ENCODE peak calls at places on chromosomes 12 and 14, in four cellular contexts. One of them, this sample, is unnamed.

GRCh38 chr12:106773286-106773685 is 1.2 kb upstream of the RIC8B start:
- DNase-seq in SK-N-SH: peak; percentile 30
- DNase-seq in HepG2: no peak
- DNase-seq in K562: no peak
- DNase-seq in this sample: no peak

GRCh38 chr12:30614031-30614430 is 81.6 kb downstream of the IPO8 start:
- DNase-seq in HepG2: no peak
- DNase-seq in K562: no peak
- DNase-seq in SK-N-SH: no peak
- DNase-seq in this sample: no peak

GRCh38 chr12:59834659-59835474 is 239.0 kb downstream of the SLC16A7 start:
- DNase-seq in HepG2: peak; percentile 5
- DNase-seq in K562: no peak
- DNase-seq in SK-N-SH: peak; percentile 9
- DNase-seq in this sample: no peak

GRCh38 chr14:91293281-91293680 is 48.8 kb upstream of the GPR68 start:
- DNase-seq in SK-N-SH: no peak
- DNase-seq in K562: no peak
- DNase-seq in HepG2: no peak
- DNase-seq in this sample: no peak

GRCh38 chr12:40238221-40238902 is 13.6 kb downstream of the LRRK2 start:
- DNase-seq in HepG2: no peak
- DNase-seq in K562: no peak
- DNase-seq in SK-N-SH: peak; percentile 46
- DNase-seq in this sample: no peak

GRCh38 chr12:846376-846775 is 94.0 kb downstream of the WNK1 start:
- DNase-seq in SK-N-SH: no peak
- DNase-seq in HepG2: no peak
- DNase-seq in K562: no peak
- DNase-seq in this sample: no peak

GRCh38 chr12:131204416-131205311 is 251.0 kb downstream of the ADGRD1 start:
- DNase-seq in HepG2: no peak
- DNase-seq in K562: no peak
- DNase-seq in SK-N-SH: peak; percentile 40
- DNase-seq in this sample: no peak

GRCh38 chr12:13187399-13187798 is 9.1 kb upstream of the EMP1 start:
- DNase-seq in K562: no peak
- DNase-seq in HepG2: no peak
- DNase-seq in SK-N-SH: no peak
- DNase-seq in this sample: no peak

GRCh38 chr12:110029290-110029689 is 19.0 kb downstream of the C12orf76 start:
- DNase-seq in K562: no peak
- DNase-seq in HepG2: no peak
- DNase-seq in SK-N-SH: no peak
- DNase-seq in this sample: no peak

GRCh38 chr12:12806784-12807516 is 6.2 kb upstream of the DDX47 start:
- DNase-seq in K562: no peak
- DNase-seq in HepG2: no peak
- DNase-seq in SK-N-SH: no peak
- DNase-seq in this sample: no peak

GRCh38 chr14:94751321-94751720 is 18.6 kb downstream of the GSC start:
- DNase-seq in K562: no peak
- DNase-seq in HepG2: no peak
- DNase-seq in SK-N-SH: no peak
- DNase-seq in this sample: no peak

GRCh38 chr12:14986449-14986848 is 13.6 kb downstream of the PDE6H start:
- DNase-seq in SK-N-SH: no peak
- DNase-seq in K562: no peak
- DNase-seq in HepG2: no peak
- DNase-seq in this sample: no peak

GRCh38 chr14:96203116-96203515 is 1.5 kb upstream of the BDKRB2 start:
- DNase-seq in HepG2: no peak
- DNase-seq in K562: no peak
- DNase-seq in SK-N-SH: no peak
- DNase-seq in this sample: no peak

GRCh38 chr14:105303949-105304348 is 3.1 kb upstream of the BRF1 start:
- DNase-seq in SK-N-SH: no peak
- DNase-seq in HepG2: no peak
- DNase-seq in K562: no peak
- DNase-seq in this sample: no peak

GRCh38 chr14:89411976-89412375 is 5.1 kb downstream of the FOXN3 start:
- DNase-seq in HepG2: no peak
- DNase-seq in SK-N-SH: no peak
- DNase-seq in K562: no peak
- DNase-seq in this sample: no peak

GRCh38 chr14:78401866-78402265 is 231.7 kb downstream of the NRXN3 start:
- DNase-seq in SK-N-SH: no peak
- DNase-seq in HepG2: no peak
- DNase-seq in K562: no peak
- DNase-seq in this sample: no peak

GRCh38 chr12:119938049-119938667 is 50.9 kb upstream of the BICDL1 start:
- DNase-seq in SK-N-SH: peak; percentile 76
- DNase-seq in HepG2: peak; percentile 39
- DNase-seq in K562: peak; percentile 80
- DNase-seq in this sample: peak; percentile 20

GRCh38 chr12:100741084-100741711 is 53.4 kb upstream of the ANO4 start:
- DNase-seq in HepG2: peak; percentile 10
- DNase-seq in K562: peak; percentile 28
- DNase-seq in SK-N-SH: peak; percentile 37
- DNase-seq in this sample: no peak

GRCh38 chr12:3195859-3196483 is 118.8 kb downstream of the TSPAN9 start:
- DNase-seq in HepG2: no peak
- DNase-seq in K562: no peak
- DNase-seq in SK-N-SH: no peak
- DNase-seq in this sample: no peak

GRCh38 chr12:8948711-8949524 is 527 bp downstream of the M6PR start:
- DNase-seq in SK-N-SH: peak; percentile 23
- DNase-seq in HepG2: peak; percentile 7
- DNase-seq in K562: no peak
- DNase-seq in this sample: no peak

GRCh38 chr12:85955127-85955526 is 81.0 kb downstream of the NTS start:
- DNase-seq in K562: no peak
- DNase-seq in SK-N-SH: peak; percentile 4
- DNase-seq in HepG2: no peak
- DNase-seq in this sample: no peak

GRCh38 chr12:105499223-105499622 is 168.7 kb downstream of the C12orf75 start:
- DNase-seq in K562: no peak
- DNase-seq in SK-N-SH: no peak
- DNase-seq in HepG2: no peak
- DNase-seq in this sample: no peak

GRCh38 chr14:76582447-76582846 is 178.8 kb upstream of the VASH1 start:
- DNase-seq in HepG2: no peak
- DNase-seq in SK-N-SH: no peak
- DNase-seq in K562: no peak
- DNase-seq in this sample: no peak

GRCh38 chr14:23076785-23077408 is 18.0 kb downstream of the ACIN1 start:
- DNase-seq in HepG2: peak; percentile 68
- DNase-seq in K562: no peak
- DNase-seq in SK-N-SH: peak; percentile 48
- DNase-seq in this sample: no peak

GRCh38 chr12:127761880-127762279 is 505.1 kb upstream of the TMEM132C start:
- DNase-seq in K562: no peak
- DNase-seq in HepG2: no peak
- DNase-seq in SK-N-SH: no peak
- DNase-seq in this sample: no peak

GRCh38 chr12:124863409-124864325 is at the start of gene SCARB1:
- DNase-seq in SK-N-SH: peak; percentile 99
- DNase-seq in K562: peak; percentile 99
- DNase-seq in HepG2: peak; percentile 66
- DNase-seq in this sample: peak; percentile 26

GRCh38 chr14:85247071-85247470 is 282.9 kb upstream of the FLRT2 start:
- DNase-seq in SK-N-SH: no peak
- DNase-seq in K562: no peak
- DNase-seq in HepG2: no peak
- DNase-seq in this sample: no peak

GRCh38 chr12:67698711-67699603 is 50.4 kb downstream of the DYRK2 start:
- DNase-seq in K562: no peak
- DNase-seq in SK-N-SH: no peak
- DNase-seq in HepG2: no peak
- DNase-seq in this sample: peak; percentile 98
- TF ChIP-seq SMC3 in K562: no peak
- TF ChIP-seq SMC3 in SK-N-SH: no peak
- TF ChIP-seq SMC3 in HepG2: no peak
- TF ChIP-seq SMC3 in this sample: no peak

GRCh38 chr12:52180971-52181628 is 10.7 kb downstream of the KRT80 start:
- DNase-seq in K562: no peak
- DNase-seq in HepG2: no peak
- DNase-seq in SK-N-SH: no peak
- DNase-seq in this sample: no peak

GRCh38 chr12:52178984-52179383 is 12.8 kb downstream of the KRT80 start:
- DNase-seq in K562: no peak
- DNase-seq in HepG2: no peak
- DNase-seq in SK-N-SH: no peak
- DNase-seq in this sample: no peak

GRCh38 chr12:52175411-52176350 is 16.1 kb downstream of the KRT80 start:
- DNase-seq in HepG2: peak; percentile 36
- DNase-seq in K562: no peak
- DNase-seq in SK-N-SH: peak; percentile 68
- DNase-seq in this sample: no peak

GRCh38 chr12:52179396-52179973 is 12.3 kb downstream of the KRT80 start:
- DNase-seq in SK-N-SH: no peak
- DNase-seq in K562: no peak
- DNase-seq in HepG2: no peak
- DNase-seq in this sample: no peak

DNA sequence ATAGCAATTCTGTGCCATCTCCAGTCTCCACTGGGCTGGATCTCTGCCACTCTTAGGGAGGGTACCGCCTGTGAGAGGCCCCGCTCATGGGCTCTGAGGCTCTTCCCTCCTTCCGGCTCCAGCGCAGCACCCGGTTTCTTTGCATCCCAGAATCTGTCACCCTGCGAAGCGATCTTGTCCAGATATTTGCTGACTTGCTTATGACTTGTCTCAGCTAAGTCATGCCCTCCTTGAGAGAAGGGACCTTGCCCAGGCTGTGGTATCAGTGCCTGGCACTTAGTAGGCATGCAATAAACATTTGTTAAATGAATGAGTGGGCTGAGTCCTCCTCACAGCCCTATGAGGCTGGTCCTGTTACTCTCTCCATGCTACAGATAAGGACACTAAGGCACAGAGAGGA is 13.4 kb downstream of the KRT80 start:
- DNase-seq in SK-N-SH: no peak
- DNase-seq in HepG2: no peak
- DNase-seq in K562: no peak
- DNase-seq in this sample: no peak
- TF ChIP-seq POLR2AphosphoS5 in SK-N-SH: no peak
- TF ChIP-seq POLR2AphosphoS5 in HepG2: no peak
- TF ChIP-seq POLR2AphosphoS5 in K562: no peak
- TF ChIP-seq POLR2AphosphoS5 in this sample: no peak

GRCh38 chr12:89864419-89864818 is 155.8 kb upstream of the ATP2B1 start:
- DNase-seq in K562: no peak
- DNase-seq in HepG2: no peak
- DNase-seq in SK-N-SH: no peak
- DNase-seq in this sample: no peak

GRCh38 chr12:89863968-89864367 is 155.3 kb upstream of the ATP2B1 start:
- DNase-seq in K562: no peak
- DNase-seq in HepG2: no peak
- DNase-seq in SK-N-SH: no peak
- DNase-seq in this sample: no peak

GRCh38 chr12:89861086-89861485 is 152.4 kb upstream of the ATP2B1 start:
- DNase-seq in K562: no peak
- DNase-seq in HepG2: no peak
- DNase-seq in SK-N-SH: no peak
- DNase-seq in this sample: no peak

GRCh38 chr12:89863332-89863938 is 154.8 kb upstream of the ATP2B1 start:
- DNase-seq in HepG2: no peak
- DNase-seq in SK-N-SH: no peak
- DNase-seq in K562: no peak
- DNase-seq in this sample: peak; percentile 72

DNA sequence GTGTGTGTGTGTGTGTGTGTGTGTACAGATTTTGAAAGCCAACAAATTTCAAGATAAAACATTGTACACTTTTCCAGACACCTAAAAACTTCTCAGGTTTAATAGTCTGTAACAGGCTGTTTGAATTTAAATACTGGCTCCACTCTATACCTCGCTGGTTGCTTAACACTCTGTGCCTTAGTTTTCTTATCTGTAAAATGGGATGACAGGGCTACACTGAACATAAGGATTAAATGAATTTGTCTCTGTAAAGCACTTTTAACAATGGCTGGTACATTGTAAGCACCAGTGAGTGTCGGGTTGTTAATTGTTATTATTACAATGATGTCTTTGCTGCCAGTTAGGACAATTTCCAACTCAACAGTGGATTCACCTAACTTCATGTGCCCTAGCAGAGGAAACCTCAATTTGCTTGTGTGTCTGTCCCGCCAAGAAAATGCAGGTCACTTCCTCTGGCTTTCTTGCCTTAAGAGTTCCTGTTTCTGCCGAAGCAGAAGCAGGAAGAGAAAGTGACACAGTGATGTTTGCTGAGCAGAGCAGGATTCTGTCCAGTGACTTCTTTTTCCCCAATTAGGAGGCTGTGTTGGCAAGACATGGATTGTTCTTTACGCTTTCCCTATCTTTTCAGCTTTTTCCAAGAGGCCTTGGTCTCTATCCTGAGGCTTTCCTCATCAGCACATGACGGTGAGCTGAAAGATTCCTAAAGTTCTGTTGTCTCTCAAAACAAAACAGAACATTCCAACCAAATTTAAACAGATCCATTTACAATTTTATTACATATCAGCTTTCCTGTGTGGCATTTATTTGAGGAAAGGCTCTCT is 154.1 kb upstream of the ATP2B1 start:
- DNase-seq in SK-N-SH: no peak
- DNase-seq in HepG2: no peak
- DNase-seq in K562: no peak
- DNase-seq in this sample: peak; percentile 79
- TF ChIP-seq REST in SK-N-SH: no peak
- TF ChIP-seq REST in HepG2: no peak
- TF ChIP-seq REST in K562: no peak
- TF ChIP-seq REST in this sample: no peak

GRCh38 chr14:103684871-103685270 is 30.4 kb downstream of the XRCC3 start:
- DNase-seq in SK-N-SH: no peak
- DNase-seq in K562: no peak
- DNase-seq in HepG2: no peak
- DNase-seq in this sample: no peak
- TF ChIP-seq SMC3 in SK-N-SH: no peak
- TF ChIP-seq SMC3 in K562: no peak
- TF ChIP-seq SMC3 in HepG2: no peak
- TF ChIP-seq SMC3 in this sample: no peak